ENCODE peak calls at places on chromosomes 7 and 10, in six cellular contexts. One of them, this sample, is unnamed.

GRCh38 chr7:79217468-79217867 is 236.0 kb downstream of the MAGI2 start:
- DNase-seq in neuronal stem cell: no peak
- DNase-seq in H9: no peak
- DNase-seq in IMR-90: peak
- DNase-seq in mesenchymal stem cell: peak
- DNase-seq in trophoblast cell: no peak
- DNase-seq in this sample: no peak

GRCh38 chr7:12524794-12525386 is 45.6 kb upstream of the SCIN start:
- DNase-seq in neuronal stem cell: peak
- DNase-seq in H9: no peak
- DNase-seq in IMR-90: peak
- DNase-seq in mesenchymal stem cell: peak
- DNase-seq in trophoblast cell: no peak
- DNase-seq in this sample: no peak

GRCh38 chr10:110865184-110865803 is 6.4 kb upstream of the PDCD4 start:
- DNase-seq in neuronal stem cell: peak
- DNase-seq in H9: no peak
- DNase-seq in IMR-90: peak
- DNase-seq in mesenchymal stem cell: no peak
- DNase-seq in trophoblast cell: no peak
- DNase-seq in this sample: no peak

GRCh38 chr10:34922138-34922537 is 107.0 kb upstream of the PARD3 start:
- DNase-seq in neuronal stem cell: no peak
- DNase-seq in H9: no peak
- DNase-seq in IMR-90: peak
- DNase-seq in mesenchymal stem cell: no peak
- DNase-seq in trophoblast cell: no peak
- DNase-seq in this sample: no peak

GRCh38 chr7:83005410-83005809 is 157.3 kb downstream of the PCLO start:
- DNase-seq in neuronal stem cell: no peak
- DNase-seq in H9: no peak
- DNase-seq in IMR-90: no peak
- DNase-seq in mesenchymal stem cell: peak
- DNase-seq in trophoblast cell: no peak
- DNase-seq in this sample: no peak

GRCh38 chr7:66500087-66500486 is 128.6 kb upstream of the KCTD7 start:
- DNase-seq in neuronal stem cell: no peak
- DNase-seq in H9: no peak
- DNase-seq in IMR-90: no peak
- DNase-seq in mesenchymal stem cell: peak
- DNase-seq in trophoblast cell: peak
- DNase-seq in this sample: no peak

GRCh38 chr7:7982904-7983303 is 14.3 kb downstream of the GLCCI1 start:
- DNase-seq in neuronal stem cell: no peak
- DNase-seq in H9: no peak
- DNase-seq in IMR-90: no peak
- DNase-seq in mesenchymal stem cell: no peak
- DNase-seq in trophoblast cell: no peak
- DNase-seq in this sample: no peak

GRCh38 chr10:77004917-77005564 is 632.6 kb downstream of the KCNMA1 start:
- DNase-seq in neuronal stem cell: peak
- DNase-seq in H9: peak
- DNase-seq in IMR-90: peak
- DNase-seq in mesenchymal stem cell: peak
- DNase-seq in trophoblast cell: peak
- DNase-seq in this sample: peak

GRCh38 chr10:97593423-97593822 is 3.9 kb downstream of the C10orf62 start:
- DNase-seq in neuronal stem cell: no peak
- DNase-seq in H9: no peak
- DNase-seq in IMR-90: peak
- DNase-seq in mesenchymal stem cell: no peak
- DNase-seq in trophoblast cell: no peak
- DNase-seq in this sample: no peak

GRCh38 chr7:16970732-16971495 is 89.1 kb upstream of the AGR3 start:
- DNase-seq in neuronal stem cell: peak
- DNase-seq in H9: no peak
- DNase-seq in IMR-90: no peak
- DNase-seq in mesenchymal stem cell: no peak
- DNase-seq in trophoblast cell: no peak
- DNase-seq in this sample: no peak

GRCh38 chr10:24518981-24519597 is 204.6 kb downstream of the ARHGAP21 start:
- DNase-seq in neuronal stem cell: peak
- DNase-seq in H9: peak
- DNase-seq in IMR-90: peak
- DNase-seq in mesenchymal stem cell: peak
- DNase-seq in trophoblast cell: peak
- DNase-seq in this sample: no peak

GRCh38 chr7:13988011-13988410 is 1.5 kb downstream of the ETV1 start:
- DNase-seq in neuronal stem cell: no peak
- DNase-seq in H9: no peak
- DNase-seq in IMR-90: peak
- DNase-seq in mesenchymal stem cell: peak
- DNase-seq in trophoblast cell: no peak
- DNase-seq in this sample: no peak

GRCh38 chr10:60429084-60429849 is 39.6 kb upstream of the ANK3 start:
- DNase-seq in neuronal stem cell: no peak
- DNase-seq in H9: no peak
- DNase-seq in IMR-90: peak
- DNase-seq in mesenchymal stem cell: no peak
- DNase-seq in trophoblast cell: no peak
- DNase-seq in this sample: no peak

GRCh38 chr10:47037654-47038425 is 126.6 kb downstream of the PTPN20 start:
- DNase-seq in neuronal stem cell: no peak
- DNase-seq in H9: no peak
- DNase-seq in IMR-90: no peak
- DNase-seq in mesenchymal stem cell: no peak
- DNase-seq in trophoblast cell: peak
- DNase-seq in this sample: no peak

GRCh38 chr10:22252286-22252800 is 34.5 kb upstream of the EBLN1 start:
- DNase-seq in neuronal stem cell: no peak
- DNase-seq in H9: peak
- DNase-seq in IMR-90: no peak
- DNase-seq in mesenchymal stem cell: peak
- DNase-seq in trophoblast cell: no peak
- DNase-seq in this sample: no peak

GRCh38 chr10:122350893-122351292 is 23.6 kb upstream of the PLEKHA1 start:
- DNase-seq in neuronal stem cell: no peak
- DNase-seq in H9: no peak
- DNase-seq in IMR-90: no peak
- DNase-seq in mesenchymal stem cell: no peak
- DNase-seq in trophoblast cell: no peak
- DNase-seq in this sample: no peak

GRCh38 chr7:96548664-96549063 is 161.0 kb downstream of the SEM1 start:
- DNase-seq in neuronal stem cell: no peak
- DNase-seq in H9: no peak
- DNase-seq in IMR-90: no peak
- DNase-seq in mesenchymal stem cell: no peak
- DNase-seq in trophoblast cell: peak
- DNase-seq in this sample: no peak

GRCh38 chr7:123023126-123023525 is 27.6 kb upstream of the TAS2R16 start:
- DNase-seq in neuronal stem cell: no peak
- DNase-seq in H9: no peak
- DNase-seq in IMR-90: no peak
- DNase-seq in mesenchymal stem cell: no peak
- DNase-seq in trophoblast cell: no peak
- DNase-seq in this sample: no peak

GRCh38 chr7:76300210-76300731 is 2.2 kb upstream of the HSPB1 start:
- DNase-seq in neuronal stem cell: no peak
- DNase-seq in H9: no peak
- DNase-seq in IMR-90: peak
- DNase-seq in mesenchymal stem cell: peak
- DNase-seq in trophoblast cell: peak
- DNase-seq in this sample: no peak

GRCh38 chr10:101545898-101546297 is 42.2 kb downstream of the POLL start:
- DNase-seq in neuronal stem cell: no peak
- DNase-seq in H9: no peak
- DNase-seq in IMR-90: no peak
- DNase-seq in mesenchymal stem cell: no peak
- DNase-seq in trophoblast cell: no peak
- DNase-seq in this sample: no peak

GRCh38 chr10:80684217-80684616 is 146.5 kb downstream of the SH2D4B start:
- DNase-seq in neuronal stem cell: no peak
- DNase-seq in H9: no peak
- DNase-seq in IMR-90: peak
- DNase-seq in mesenchymal stem cell: peak
- DNase-seq in trophoblast cell: no peak
- DNase-seq in this sample: no peak

GRCh38 chr7:7221602-7222038 is 39.3 kb downstream of the C1GALT1 start:
- DNase-seq in neuronal stem cell: no peak
- DNase-seq in H9: no peak
- DNase-seq in IMR-90: peak
- DNase-seq in mesenchymal stem cell: peak
- DNase-seq in trophoblast cell: peak
- DNase-seq in this sample: no peak

GRCh38 chr7:157771-158251 is 34.6 kb upstream of the FAM20C start:
- DNase-seq in neuronal stem cell: no peak
- DNase-seq in H9: no peak
- DNase-seq in IMR-90: no peak
- DNase-seq in mesenchymal stem cell: no peak
- DNase-seq in trophoblast cell: no peak
- DNase-seq in this sample: no peak

GRCh38 chr7:44665531-44666213 is 59.2 kb downstream of the OGDH start:
- DNase-seq in neuronal stem cell: no peak
- DNase-seq in H9: no peak
- DNase-seq in IMR-90: peak
- DNase-seq in mesenchymal stem cell: peak
- DNase-seq in trophoblast cell: no peak
- DNase-seq in this sample: no peak

DNA sequence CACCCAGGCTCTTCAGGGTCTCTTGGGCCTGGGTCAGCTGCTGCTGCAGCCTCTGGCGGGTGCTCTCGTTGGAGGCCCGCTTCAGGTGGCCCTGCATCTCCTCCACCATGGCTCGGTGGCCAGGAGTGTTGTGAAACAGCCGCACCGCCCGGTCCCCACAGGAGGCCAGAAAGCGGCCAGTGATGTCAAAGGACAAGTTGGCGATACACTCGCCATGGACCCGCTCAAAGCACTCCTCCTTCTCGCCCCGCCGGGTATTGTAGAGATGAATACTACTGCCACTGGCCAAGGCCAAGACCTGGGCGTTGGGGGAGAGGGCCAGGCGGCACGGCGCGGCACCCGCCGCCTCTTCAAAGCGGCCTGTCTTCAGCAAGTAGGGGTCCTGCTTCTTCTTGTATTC is 7.9 kb downstream of the TBL2 start:
- DNase-seq in neuronal stem cell: no peak
- DNase-seq in H9: no peak
- DNase-seq in IMR-90: no peak
- DNase-seq in mesenchymal stem cell: no peak
- DNase-seq in trophoblast cell: no peak
- DNase-seq in this sample: no peak
- H3K14ac ChIP-seq in neuronal stem cell: no peak
- H3K14ac ChIP-seq in H9: no peak
- H3K14ac ChIP-seq in IMR-90: no peak
- H3K14ac ChIP-seq in mesenchymal stem cell: no peak
- H3K14ac ChIP-seq in trophoblast cell: no peak
- H3K14ac ChIP-seq in this sample: no peak

GRCh38 chr10:16014469-16014868 is 154.2 kb upstream of the MINDY3 start:
- DNase-seq in neuronal stem cell: no peak
- DNase-seq in H9: no peak
- DNase-seq in IMR-90: no peak
- DNase-seq in mesenchymal stem cell: no peak
- DNase-seq in trophoblast cell: no peak
- DNase-seq in this sample: no peak

GRCh38 chr10:16020836-16021235 is 160.5 kb upstream of the MINDY3 start:
- DNase-seq in neuronal stem cell: no peak
- DNase-seq in H9: no peak
- DNase-seq in IMR-90: no peak
- DNase-seq in mesenchymal stem cell: no peak
- DNase-seq in trophoblast cell: no peak
- DNase-seq in this sample: no peak

GRCh38 chr10:16011548-16011947 is 151.2 kb upstream of the MINDY3 start:
- DNase-seq in neuronal stem cell: no peak
- DNase-seq in H9: no peak
- DNase-seq in IMR-90: no peak
- DNase-seq in mesenchymal stem cell: no peak
- DNase-seq in trophoblast cell: no peak
- DNase-seq in this sample: no peak

GRCh38 chr10:16016688-16017087 is 156.4 kb upstream of the MINDY3 start:
- DNase-seq in neuronal stem cell: no peak
- DNase-seq in H9: no peak
- DNase-seq in IMR-90: no peak
- DNase-seq in mesenchymal stem cell: no peak
- DNase-seq in trophoblast cell: no peak
- DNase-seq in this sample: no peak
- H3K14ac ChIP-seq in neuronal stem cell: no peak
- H3K14ac ChIP-seq in H9: no peak
- H3K14ac ChIP-seq in IMR-90: no peak
- H3K14ac ChIP-seq in mesenchymal stem cell: no peak
- H3K14ac ChIP-seq in trophoblast cell: no peak
- H3K14ac ChIP-seq in this sample: no peak

DNA sequence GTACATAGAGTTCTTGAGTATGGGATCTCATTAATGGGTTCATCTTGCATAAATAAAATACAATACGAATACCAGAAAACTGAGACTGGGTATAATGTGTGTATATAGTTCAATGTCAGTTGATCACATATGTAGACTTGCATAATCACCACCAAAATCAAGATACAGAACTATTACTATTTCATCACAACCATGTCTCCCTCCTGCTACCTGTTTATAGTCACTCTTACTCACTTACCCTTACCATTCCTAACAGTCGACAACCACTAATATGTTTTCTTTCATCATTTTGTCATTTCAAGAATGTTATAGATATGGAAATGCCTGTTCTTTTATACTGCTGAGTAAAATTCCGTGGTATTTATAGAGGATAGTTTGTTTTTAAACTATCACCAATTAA is 416.1 kb upstream of the CNTNAP2 start:
- DNase-seq in neuronal stem cell: no peak
- DNase-seq in H9: no peak
- DNase-seq in IMR-90: no peak
- DNase-seq in mesenchymal stem cell: no peak
- DNase-seq in trophoblast cell: no peak
- DNase-seq in this sample: no peak
- H3K14ac ChIP-seq in neuronal stem cell: no peak
- H3K14ac ChIP-seq in H9: no peak
- H3K14ac ChIP-seq in IMR-90: no peak
- H3K14ac ChIP-seq in mesenchymal stem cell: no peak
- H3K14ac ChIP-seq in trophoblast cell: no peak
- H3K14ac ChIP-seq in this sample: no peak

GRCh38 chr10:118908487-118909280 is 120.8 kb upstream of the NANOS1 start:
- DNase-seq in neuronal stem cell: no peak
- DNase-seq in H9: no peak
- DNase-seq in IMR-90: no peak
- DNase-seq in mesenchymal stem cell: no peak
- DNase-seq in trophoblast cell: no peak
- DNase-seq in this sample: no peak

GRCh38 chr10:118910702-118911101 is 118.8 kb upstream of the NANOS1 start:
- DNase-seq in neuronal stem cell: no peak
- DNase-seq in H9: no peak
- DNase-seq in IMR-90: no peak
- DNase-seq in mesenchymal stem cell: no peak
- DNase-seq in trophoblast cell: no peak
- DNase-seq in this sample: no peak

GRCh38 chr10:118903691-118904090 is 125.8 kb upstream of the NANOS1 start:
- DNase-seq in neuronal stem cell: no peak
- DNase-seq in H9: no peak
- DNase-seq in IMR-90: no peak
- DNase-seq in mesenchymal stem cell: no peak
- DNase-seq in trophoblast cell: no peak
- DNase-seq in this sample: no peak

GRCh38 chr10:118904284-118904683 is 125.2 kb upstream of the NANOS1 start:
- DNase-seq in neuronal stem cell: no peak
- DNase-seq in H9: no peak
- DNase-seq in IMR-90: no peak
- DNase-seq in mesenchymal stem cell: no peak
- DNase-seq in trophoblast cell: no peak
- DNase-seq in this sample: no peak

GRCh38 chr10:118907051-118907450 is 122.5 kb upstream of the NANOS1 start:
- DNase-seq in neuronal stem cell: no peak
- DNase-seq in H9: no peak
- DNase-seq in IMR-90: no peak
- DNase-seq in mesenchymal stem cell: no peak
- DNase-seq in trophoblast cell: no peak
- DNase-seq in this sample: no peak
- H3K14ac ChIP-seq in neuronal stem cell: no peak
- H3K14ac ChIP-seq in H9: no peak
- H3K14ac ChIP-seq in IMR-90: no peak
- H3K14ac ChIP-seq in mesenchymal stem cell: no peak
- H3K14ac ChIP-seq in trophoblast cell: no peak
- H3K14ac ChIP-seq in this sample: no peak